ENCODE peak calls at places on chromosomes 7 and 10, in eight cellular contexts. F is NCI-H2081, P is suprapubic skin, Y is NCI-H345, X is sciatic nerve, J is stomach, W is skeletal muscle cell, U is KG1. R is an unnamed sample.

GRCh38 chr7:51324206-51324884 is 7.7 kb upstream of the COBL start:
- DNase-seq in F (no peak), P (no peak), Y (no peak), X (no peak), J (no peak), W (peak; percentile 35), U (no peak), R (no peak)

GRCh38 chr10:86371691-86372090 is 5.1 kb upstream of the GRID1 start:
- DNase-seq in F (no peak), P (no peak), Y (no peak), X (no peak), J (peak; percentile 22), W (no peak), U (no peak), R (no peak)

GRCh38 chr7:149317986-149318672 is 56.1 kb downstream of the ZNF783 start:
- DNase-seq in F (no peak), P (no peak), Y (no peak), X (no peak), J (no peak), W (no peak), U (no peak), R (no peak)

GRCh38 chr7:133782470-133782869 is 344.7 kb upstream of the LRGUK start:
- DNase-seq in F (no peak), P (no peak), Y (no peak), X (no peak), J (no peak), W (no peak), U (no peak), R (no peak)

GRCh38 chr10:93672890-93673289 is 29.5 kb downstream of the FRA10AC1 start:
- DNase-seq in F (no peak), P (no peak), Y (no peak), X (no peak), J (no peak), W (no peak), U (no peak), R (no peak)

GRCh38 chr10:94402204-94403033 is at the start of gene TBC1D12:
- DNase-seq in F (peak; percentile 94), P (peak; percentile 96), Y (peak; percentile 91), X (peak; percentile 96), J (peak; percentile 95), W (peak; percentile 91), U (peak; percentile 17), R (peak; percentile 72)

GRCh38 chr10:87961314-87961713 is 97.9 kb downstream of the PTEN start:
- DNase-seq in F (no peak), P (no peak), Y (no peak), X (no peak), J (no peak), W (peak; percentile 38), U (no peak), R (no peak)

GRCh38 chr7:44706788-44707557 is 41.7 kb upstream of the ZMIZ2 start:
- DNase-seq in F (no peak), P (peak; percentile 6), Y (no peak), X (no peak), J (no peak), W (no peak), U (no peak), R (no peak)

GRCh38 chr10:103584216-103585010 is 90.9 kb downstream of the NEURL1 start:
- DNase-seq in F (no peak), P (no peak), Y (no peak), X (no peak), J (no peak), W (no peak), U (peak; percentile 82), R (no peak)

GRCh38 chr7:621572-622285 is 102.1 kb upstream of the PDGFA start:
- DNase-seq in F (no peak), P (no peak), Y (no peak), X (no peak), J (peak; percentile 79), W (no peak), U (no peak), R (no peak)

GRCh38 chr10:77249901-77250459 is 387.6 kb downstream of the KCNMA1 start:
- DNase-seq in F (no peak), P (no peak), Y (no peak), X (no peak), J (no peak), W (no peak), U (no peak), R (no peak)

GRCh38 chr7:23712368-23713284 is 2.6 kb downstream of the STK31 start:
- DNase-seq in F (peak; percentile 57), P (no peak), Y (peak; percentile 63), X (no peak), J (no peak), W (peak; percentile 30), U (peak; percentile 28), R (peak; percentile 11)

GRCh38 chr10:22621726-22622125 is 92.7 kb downstream of the PIP4K2A start:
- DNase-seq in F (no peak), P (no peak), Y (no peak), X (no peak), J (no peak), W (no peak), U (no peak), R (no peak)

GRCh38 chr10:60315311-60315710 is 74.4 kb downstream of the ANK3 start:
- DNase-seq in F (no peak), P (no peak), Y (no peak), X (no peak), J (no peak), W (no peak), U (no peak), R (no peak)

GRCh38 chr10:89867964-89868363 is 166.6 kb downstream of the KIF20B start:
- DNase-seq in F (no peak), P (no peak), Y (peak; percentile 3), X (no peak), J (no peak), W (no peak), U (no peak), R (no peak)

GRCh38 chr10:5639066-5639465 is 27.3 kb downstream of the ASB13 start:
- DNase-seq in F (no peak), P (no peak), Y (no peak), X (no peak), J (no peak), W (no peak), U (no peak), R (no peak)

GRCh38 chr7:95871896-95872295 is 99.5 kb downstream of the DYNC1I1 start:
- DNase-seq in F (no peak), P (no peak), Y (no peak), X (no peak), J (no peak), W (no peak), U (no peak), R (no peak)

GRCh38 chr7:45391618-45392451 is 182.3 kb upstream of the ADCY1 start:
- DNase-seq in F (no peak), P (no peak), Y (no peak), X (no peak), J (no peak), W (no peak), U (no peak), R (no peak)

GRCh38 chr7:875476-876076 is 778 bp upstream of the GET4 start:
- DNase-seq in F (peak; percentile 49), P (peak; percentile 79), Y (peak; percentile 53), X (peak; percentile 78), J (no peak), W (no peak), U (no peak), R (no peak)

GRCh38 chr10:93813507-93814465 is 56.0 kb downstream of the LGI1 start:
- DNase-seq in F (peak; percentile 49), P (no peak), Y (peak; percentile 30), X (peak; percentile 77), J (peak; percentile 59), W (no peak), U (no peak), R (no peak)

GRCh38 chr10:30068482-30069223 is 9.3 kb upstream of the JCAD start:
- DNase-seq in F (no peak), P (no peak), Y (no peak), X (no peak), J (no peak), W (no peak), U (no peak), R (no peak)

GRCh38 chr10:48469516-48470020 is 135.3 kb downstream of the ARHGAP22 start:
- DNase-seq in F (no peak), P (no peak), Y (no peak), X (no peak), J (peak; percentile 2), W (no peak), U (no peak), R (no peak)

GRCh38 chr7:15397921-15398560 is 163.8 kb downstream of the AGMO start:
- DNase-seq in F (no peak), P (no peak), Y (no peak), X (no peak), J (no peak), W (no peak), U (no peak), R (no peak)

GRCh38 chr7:4450483-4450882 is 231.6 kb upstream of the FOXK1 start:
- DNase-seq in F (no peak), P (no peak), Y (no peak), X (no peak), J (no peak), W (no peak), U (no peak), R (no peak)

GRCh38 chr10:129912161-129912917 is 51.7 kb downstream of the EBF3 start:
- DNase-seq in F (no peak), P (no peak), Y (no peak), X (peak; percentile 49), J (no peak), W (peak; percentile 24), U (no peak), R (no peak)

GRCh38 chr10:4511559-4511958 is 314.4 kb upstream of the AKR1E2 start:
- DNase-seq in F (no peak), P (no peak), Y (no peak), X (no peak), J (no peak), W (no peak), U (no peak), R (no peak)

GRCh38 chr7:157973971-157974677 is 613.5 kb downstream of the PTPRN2 start:
- DNase-seq in F (no peak), P (peak; percentile 21), Y (no peak), X (peak; percentile 28), J (no peak), W (no peak), U (no peak), R (no peak)

GRCh38 chr10:1043532-1043995 is 5.4 kb downstream of the IDI1 start:
- DNase-seq in F (no peak), P (no peak), Y (no peak), X (no peak), J (no peak), W (no peak), U (peak; percentile 64), R (no peak)

GRCh38 chr7:101854084-101854865 is 36.8 kb downstream of the CUX1 start:
- DNase-seq in F (no peak), P (no peak), Y (no peak), X (no peak), J (no peak), W (no peak), U (no peak), R (no peak)

GRCh38 chr7:95097851-95098250 is 190.5 kb downstream of the PPP1R9A start:
- DNase-seq in F (no peak), P (no peak), Y (no peak), X (no peak), J (no peak), W (no peak), U (no peak), R (no peak)

GRCh38 chr7:113292105-113292504 is 173.8 kb upstream of the SMIM30 start:
- DNase-seq in F (no peak), P (no peak), Y (no peak), X (no peak), J (no peak), W (no peak), U (no peak), R (no peak)

GRCh38 chr10:128103229-128103714 is 23.0 kb downstream of the MKI67 start:
- DNase-seq in F (no peak), P (no peak), Y (no peak), X (no peak), J (no peak), W (no peak), U (no peak), R (no peak)

GRCh38 chr10:69472544-69472943 is 21.3 kb downstream of the TSPAN15 start:
- DNase-seq in F (no peak), P (no peak), Y (no peak), X (no peak), J (no peak), W (no peak), U (no peak), R (no peak)

GRCh38 chr7:12436896-12437535 is 33.4 kb upstream of the VWDE start:
- DNase-seq in F (peak; percentile 97), P (no peak), Y (peak; percentile 43), X (no peak), J (no peak), W (peak; percentile 63), U (no peak), R (peak; percentile 94)

R was measured in NCI-H1436 treated with DMSO at 0.1 percent for 48 hours.